ENCODE peak calls at places on chromosomes 5 and 9, in six cellular contexts. Y is H9, B is IMR-90, U is H1, S is mesendoderm, R is mesenchymal stem cell. K is an unnamed sample.

GRCh38 chr5:64526709-64527439 is 21.1 kb downstream of the RGS7BP start:
- DNase-seq in Y (no peak), B (no peak), U (no peak), S (no peak), R (no peak), K (no peak)

GRCh38 chr5:65205016-65205415 is 276.7 kb downstream of the ADAMTS6 start:
- DNase-seq in Y (no peak), B (peak), U (no peak), S (no peak), R (no peak), K (no peak)

GRCh38 chr9:35341585-35341984 is 148.3 kb upstream of the RUSC2 start:
- DNase-seq in Y (peak), B (peak), U (no peak), S (peak), R (peak), K (no peak)

GRCh38 chr5:119158144-119158543 is 87.3 kb downstream of the DMXL1 start:
- DNase-seq in Y (no peak), B (no peak), U (no peak), S (no peak), R (no peak), K (no peak)

GRCh38 chr5:57349214-57349613 is 133.4 kb downstream of the ACTBL2 start:
- DNase-seq in Y (no peak), B (no peak), U (no peak), S (no peak), R (no peak), K (no peak)

GRCh38 chr5:74670377-74671038 is 14.5 kb upstream of the HEXB start:
- DNase-seq in Y (no peak), B (no peak), U (no peak), S (no peak), R (no peak), K (no peak)

GRCh38 chr5:149581192-149581861 is at the start of gene ARHGEF37:
- DNase-seq in Y (peak), B (no peak), U (no peak), S (peak), R (peak), K (peak)

GRCh38 chr9:120412425-120412951 is 167.5 kb downstream of the CDK5RAP2 start:
- DNase-seq in Y (peak), B (peak), U (no peak), S (peak), R (peak), K (no peak)

GRCh38 chr9:88973281-88974045 is 17.8 kb upstream of the S1PR3 start:
- DNase-seq in Y (no peak), B (no peak), U (no peak), S (peak), R (peak), K (no peak)

GRCh38 chr5:103211858-103212500 is 46.6 kb upstream of the MACIR start:
- DNase-seq in Y (no peak), B (no peak), U (no peak), S (no peak), R (peak), K (no peak)

GRCh38 chr5:127785098-127785927 is 82.1 kb downstream of the CCDC192 start:
- DNase-seq in Y (no peak), B (peak), U (no peak), S (no peak), R (peak), K (no peak)

GRCh38 chr5:155260798-155261197 is 247.2 kb downstream of the KIF4B start:
- DNase-seq in Y (peak), B (no peak), U (peak), S (peak), R (no peak), K (peak)

GRCh38 chr9:133331641-133332380 is 4.2 kb downstream of the SURF6 start:
- DNase-seq in Y (peak), B (no peak), U (no peak), S (no peak), R (no peak), K (no peak)

GRCh38 chr5:142852361-142852760 is 82.2 kb downstream of the ARHGAP26 start:
- DNase-seq in Y (no peak), B (no peak), U (no peak), S (no peak), R (no peak), K (no peak)

GRCh38 chr9:107935931-107936330 is 446.4 kb upstream of the KLF4 start:
- DNase-seq in Y (no peak), B (no peak), U (no peak), S (no peak), R (no peak), K (no peak)

GRCh38 chr5:27124590-27124989 is 86.2 kb upstream of the CDH9 start:
- DNase-seq in Y (no peak), B (peak), U (no peak), S (peak), R (peak), K (no peak)

GRCh38 chr5:77230727-77231469 is 20.4 kb downstream of the PDE8B start:
- DNase-seq in Y (no peak), B (peak), U (no peak), S (peak), R (no peak), K (no peak)

GRCh38 chr5:37668524-37669047 is 171.3 kb downstream of the GDNF start:
- DNase-seq in Y (no peak), B (peak), U (no peak), S (peak), R (peak), K (no peak)

GRCh38 chr9:131280660-131281059 is 4.3 kb upstream of the FAM78A start:
- DNase-seq in Y (no peak), B (no peak), U (no peak), S (no peak), R (no peak), K (no peak)

GRCh38 chr5:11622785-11623184 is 281.5 kb downstream of the CTNND2 start:
- DNase-seq in Y (no peak), B (no peak), U (no peak), S (no peak), R (no peak), K (no peak)

GRCh38 chr9:19937121-19937520 is 148.3 kb upstream of the SLC24A2 start:
- DNase-seq in Y (no peak), B (no peak), U (no peak), S (no peak), R (no peak), K (no peak)

GRCh38 chr5:180516440-180516839 is 22.3 kb downstream of the CNOT6 start:
- DNase-seq in Y (no peak), B (no peak), U (no peak), S (no peak), R (no peak), K (no peak)

GRCh38 chr5:123518111-123518510 is 6.1 kb downstream of the CSNK1G3 start:
- DNase-seq in Y (no peak), B (no peak), U (no peak), S (peak), R (no peak), K (no peak)

GRCh38 chr9:134314039-134314949 is 12.0 kb upstream of the RXRA start:
- DNase-seq in Y (no peak), B (no peak), U (no peak), S (no peak), R (no peak), K (no peak)

GRCh38 chr5:133307275-133307674 is 255.5 kb downstream of the HSPA4 start:
- DNase-seq in Y (no peak), B (no peak), U (no peak), S (no peak), R (no peak), K (no peak)

GRCh38 chr9:118192807-118193206 is 488.6 kb downstream of the TLR4 start:
- DNase-seq in Y (no peak), B (no peak), U (no peak), S (no peak), R (no peak), K (no peak)

GRCh38 chr9:18920141-18920611 is 112.8 kb downstream of the SAXO1 start:
- DNase-seq in Y (no peak), B (no peak), U (no peak), S (no peak), R (no peak), K (no peak)

GRCh38 chr9:126618590-126619335 is 5.0 kb downstream of the LMX1B start:
- DNase-seq in Y (peak), B (no peak), U (no peak), S (peak), R (no peak), K (no peak)

GRCh38 chr5:67066815-67067214 is 129.8 kb downstream of the CD180 start:
- DNase-seq in Y (no peak), B (peak), U (no peak), S (no peak), R (no peak), K (no peak)

GRCh38 chr9:123375725-123376132 is 19.7 kb downstream of the CRB2 start:
- DNase-seq in Y (no peak), B (no peak), U (no peak), S (peak), R (peak), K (no peak)

GRCh38 chr5:39073759-39074008 is 515 bp downstream of the RICTOR start:
- DNase-seq in Y (no peak), B (no peak), U (no peak), S (no peak), R (no peak), K (peak)

GRCh38 chr9:114370251-114370984 is 17.4 kb downstream of the AKNA start:
- DNase-seq in Y (peak), B (no peak), U (no peak), S (peak), R (no peak), K (no peak)

GRCh38 chr9:93083592-93084470 is 12.2 kb upstream of the CARD19 start:
- DNase-seq in Y (no peak), B (no peak), U (no peak), S (no peak), R (peak), K (no peak)

GRCh38 chr5:79846198-79846521 is 144.9 kb downstream of the MTX3 start:
- DNase-seq in Y (no peak), B (no peak), U (no peak), S (no peak), R (no peak), K (no peak)

GRCh38 chr5:17113174-17113941 is 104.1 kb upstream of the BASP1 start:
- DNase-seq in Y (no peak), B (peak), U (no peak), S (peak), R (peak), K (no peak)

GRCh38 chr9:136561779-136562178 is 15.9 kb upstream of the NOTCH1 start:
- DNase-seq in Y (no peak), B (no peak), U (no peak), S (no peak), R (no peak), K (no peak)

GRCh38 chr5:116546033-116546742 is 28.4 kb downstream of the SEMA6A start:
- DNase-seq in Y (no peak), B (no peak), U (no peak), S (peak), R (peak), K (no peak)

GRCh38 chr5:116542619-116543018 is 32.0 kb downstream of the SEMA6A start:
- DNase-seq in Y (no peak), B (no peak), U (no peak), S (no peak), R (no peak), K (no peak)

GRCh38 chr5:116546743-116547124 is 27.9 kb downstream of the SEMA6A start:
- DNase-seq in Y (no peak), B (no peak), U (no peak), S (no peak), R (no peak), K (no peak)

GRCh38 chr5:116544542-116545241 is 29.9 kb downstream of the SEMA6A start:
- DNase-seq in Y (peak), B (no peak), U (no peak), S (peak), R (no peak), K (no peak)

DNA sequence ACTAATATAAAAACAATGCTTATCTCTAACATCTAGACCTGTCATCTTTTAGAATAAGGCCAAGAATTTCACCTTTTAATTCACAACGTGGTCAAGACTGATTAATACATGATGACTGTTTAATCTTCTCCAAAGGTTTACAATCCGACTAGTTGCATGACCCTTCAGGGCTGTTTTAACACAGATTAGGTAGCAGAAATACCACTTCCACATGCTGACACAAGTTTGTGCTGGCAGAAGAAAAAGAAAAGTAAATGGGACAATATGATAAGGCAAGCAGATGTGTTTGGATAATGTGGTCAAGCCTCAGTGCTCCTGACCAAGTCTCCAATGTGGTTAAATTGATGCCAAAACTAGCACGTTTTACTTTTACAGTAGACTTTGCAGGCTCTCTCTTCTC is 31.1 kb downstream of the SEMA6A start:
- DNase-seq in Y (no peak), B (no peak), U (no peak), S (no peak), R (no peak), K (no peak)
- H2BK15ac ChIP-seq in Y (no peak), B (no peak), U (no peak), S (no peak), R (no peak), K (no peak)

GRCh38 chr5:171388816-171389168 is 1.1 kb downstream of the NPM1 start:
- DNase-seq in Y (no peak), B (no peak), U (no peak), S (no peak), R (no peak), K (no peak)

GRCh38 chr5:171386861-171387254 is 791 bp upstream of the NPM1 start:
- DNase-seq in Y (no peak), B (peak), U (no peak), S (peak), R (no peak), K (no peak)

GRCh38 chr5:171386006-171386671 is 1.5 kb upstream of the NPM1 start:
- DNase-seq in Y (no peak), B (no peak), U (no peak), S (no peak), R (no peak), K (no peak)

GRCh38 chr5:171387255-171387969 is at the start of gene NPM1:
- DNase-seq in Y (peak), B (peak), U (peak), S (peak), R (peak), K (peak)

DNA sequence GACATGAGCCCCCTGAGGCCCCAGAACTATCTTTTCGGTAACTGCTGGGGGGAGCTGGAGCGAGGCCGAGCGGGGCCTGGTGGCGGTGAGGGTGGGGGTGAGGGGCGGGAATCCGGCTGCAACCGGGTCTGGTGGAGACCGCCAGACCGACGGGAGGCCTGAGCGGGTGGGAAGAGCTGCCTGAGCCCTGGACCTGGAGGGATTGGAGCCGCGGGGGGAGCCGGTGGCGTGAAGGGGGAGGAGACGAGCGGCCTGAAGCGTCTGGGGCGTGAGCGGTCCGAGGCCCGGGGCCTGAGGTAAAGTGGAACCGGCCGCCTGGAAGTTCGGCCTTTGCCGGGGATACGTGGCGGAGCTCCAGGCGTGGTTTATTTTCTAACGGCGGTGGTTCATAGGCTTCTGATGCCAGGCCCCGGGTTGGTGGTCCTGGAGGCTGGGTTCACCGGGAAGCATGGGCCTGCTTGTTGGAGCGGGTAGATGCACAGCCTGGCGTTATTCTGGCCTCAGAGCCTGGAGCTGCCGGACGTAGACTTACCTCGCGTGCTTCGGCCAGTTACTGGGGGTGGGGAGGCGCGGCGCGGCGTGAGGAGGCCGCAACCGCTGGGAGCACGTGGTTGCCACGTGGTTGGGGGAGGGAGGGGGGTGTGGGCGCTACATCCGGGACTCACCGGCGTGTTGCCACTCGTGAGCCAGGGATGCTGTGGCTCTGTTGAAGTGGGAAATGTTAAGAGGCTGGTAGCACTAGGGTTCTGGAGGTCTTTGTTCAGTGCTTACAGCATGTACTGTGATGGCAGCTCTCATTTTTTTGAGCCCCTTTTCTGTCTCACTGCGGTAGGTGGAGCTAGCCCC is 544 bp downstream of the NPM1 start:
- DNase-seq in Y (peak), B (peak), U (peak), S (peak), R (peak), K (peak)
- H2AK5ac ChIP-seq in Y (no peak), B (peak), U (peak), S (no peak), R (peak), K (peak)

GRCh38 chr9:106287108-106287631 is 575.8 kb upstream of the ZNF462 start:
- DNase-seq in Y (no peak), B (no peak), U (no peak), S (no peak), R (no peak), K (no peak)
- H3K4ac ChIP-seq in Y (no peak), B (no peak), U (no peak), S (no peak), R (no peak), K (no peak)

GRCh38 chr9:32161209-32161608 is 223.2 kb upstream of the ACO1 start:
- DNase-seq in Y (no peak), B (no peak), U (no peak), S (no peak), R (no peak), K (no peak)
- H2BK15ac ChIP-seq in Y (no peak), B (no peak), U (no peak), S (no peak), R (no peak), K (no peak)

GRCh38 chr5:122356868-122357267 is 44.8 kb downstream of the SNCAIP start:
- DNase-seq in Y (no peak), B (no peak), U (no peak), S (peak), R (no peak), K (no peak)
- H2AK5ac ChIP-seq in Y (no peak), B (no peak), U (peak), S (no peak), R (no peak), K (no peak)

GRCh38 chr5:178206166-178207101 is 2.1 kb downstream of the HNRNPAB start:
- DNase-seq in Y (no peak), B (peak), U (no peak), S (peak), R (no peak), K (no peak)

GRCh38 chr5:178203670-178204204 is 596 bp upstream of the HNRNPAB start:
- DNase-seq in Y (no peak), B (no peak), U (no peak), S (no peak), R (no peak), K (no peak)

GRCh38 chr5:178204205-178205009 is at the start of gene HNRNPAB:
- DNase-seq in Y (peak), B (peak), U (peak), S (peak), R (peak), K (peak)

GRCh38 chr5:178205749-178206047 is 1.4 kb downstream of the HNRNPAB start:
- DNase-seq in Y (no peak), B (no peak), U (no peak), S (no peak), R (no peak), K (no peak)

GRCh38 chr5:178205010-178205748 is 846 bp downstream of the HNRNPAB start:
- DNase-seq in Y (peak), B (peak), U (no peak), S (peak), R (peak), K (peak)
- H3K4ac ChIP-seq in Y (no peak), B (no peak), U (no peak), S (peak), R (peak), K (peak)